ENCODE peak calls at places on chromosome 17, in ten cellular contexts. G is IMR-90, E is kidney epithelial cell, M is AG10803, T is HFF-Myc, X is endodermal cell, D is heart right ventricle, I is cardiac fibroblast, P is colonic mucosa, V is cardiac muscle cell. Y is an unnamed sample.

GRCh38 chr17:68346448-68346847 is 55.2 kb downstream of the ARSG start:
- DNase-seq in G (no peak), E (no peak), M (no peak), T (no peak), X (no peak), D (no peak), I (no peak), P (peak), V (no peak), Y (no peak)

GRCh38 chr17:73342057-73342522 is 30.3 kb upstream of the CDC42EP4 start:
- DNase-seq in G (peak), E (peak), M (peak), T (peak), X (peak), D (peak), I (peak), P (peak), V (peak), Y (no peak)

GRCh38 chr17:38799501-38800236 is at the start of gene PIP4K2B:
- DNase-seq in G (peak), E (peak), M (peak), T (peak), X (peak), D (peak), I (peak), P (peak), V (peak), Y (peak)

GRCh38 chr17:65910836-65911235 is 281.1 kb downstream of the CEP112 start:
- DNase-seq in G (no peak), E (no peak), M (no peak), T (no peak), X (no peak), D (no peak), I (no peak), P (no peak), V (no peak), Y (no peak)

GRCh38 chr17:13545941-13546340 is 55.8 kb downstream of the HS3ST3A1 start:
- DNase-seq in G (no peak), E (no peak), M (no peak), T (no peak), X (peak), D (no peak), I (no peak), P (no peak), V (no peak), Y (no peak)

GRCh38 chr17:69057280-69057679 is 3.4 kb downstream of the ABCA9 start:
- DNase-seq in G (no peak), E (no peak), M (no peak), T (no peak), X (no peak), D (no peak), I (no peak), P (no peak), V (no peak), Y (no peak)

GRCh38 chr17:78839173-78839761 is 1.3 kb downstream of the USP36 start:
- DNase-seq in G (peak), E (no peak), M (peak), T (no peak), X (no peak), D (no peak), I (peak), P (no peak), V (no peak), Y (no peak)

GRCh38 chr17:44193326-44194084 is 6.2 kb downstream of the ATXN7L3 start:
- DNase-seq in G (no peak), E (no peak), M (no peak), T (no peak), X (no peak), D (no peak), I (no peak), P (no peak), V (no peak), Y (no peak)

GRCh38 chr17:50027639-50028206 is 28.2 kb upstream of the ITGA3 start:
- DNase-seq in G (peak), E (peak), M (peak), T (peak), X (peak), D (peak), I (peak), P (peak), V (peak), Y (no peak)

GRCh38 chr17:58268774-58269556 is 11.8 kb downstream of the MPO start:
- DNase-seq in G (no peak), E (no peak), M (no peak), T (no peak), X (peak), D (no peak), I (no peak), P (no peak), V (no peak), Y (no peak)

GRCh38 chr17:7114875-7115614 is 423 bp upstream of the ASGR2 start:
- DNase-seq in G (no peak), E (no peak), M (no peak), T (no peak), X (no peak), D (no peak), I (no peak), P (no peak), V (peak), Y (no peak)

GRCh38 chr17:45043268-45043681 is 8.2 kb downstream of the DCAKD start:
- DNase-seq in G (no peak), E (no peak), M (peak), T (no peak), X (no peak), D (no peak), I (no peak), P (no peak), V (no peak), Y (peak)

GRCh38 chr17:44787271-44787940 is 28.6 kb downstream of the ADAM11 start:
- DNase-seq in G (no peak), E (no peak), M (no peak), T (no peak), X (peak), D (no peak), I (no peak), P (peak), V (no peak), Y (no peak)

GRCh38 chr17:80359422-80360110 is 55.4 kb upstream of the ENDOV start:
- DNase-seq in G (no peak), E (no peak), M (no peak), T (no peak), X (no peak), D (no peak), I (no peak), P (no peak), V (peak), Y (no peak)

GRCh38 chr17:77834170-77835115 is 124.1 kb upstream of the TNRC6C start:
- DNase-seq in G (peak), E (peak), M (peak), T (no peak), X (peak), D (peak), I (peak), P (no peak), V (peak), Y (no peak)

GRCh38 chr17:44363613-44364159 is at the start of gene FAM171A2:
- DNase-seq in G (peak), E (no peak), M (peak), T (no peak), X (peak), D (no peak), I (peak), P (no peak), V (peak), Y (no peak)

GRCh38 chr17:46943218-46943510 is 20.2 kb downstream of the GOSR2 start:
- DNase-seq in G (no peak), E (no peak), M (no peak), T (no peak), X (no peak), D (no peak), I (no peak), P (no peak), V (no peak), Y (no peak)

GRCh38 chr17:46944931-46945330 is 22.0 kb downstream of the GOSR2 start:
- DNase-seq in G (no peak), E (no peak), M (no peak), T (no peak), X (peak), D (no peak), I (no peak), P (no peak), V (no peak), Y (peak)

GRCh38 chr17:46943511-46944393 is 20.8 kb downstream of the GOSR2 start:
- DNase-seq in G (peak), E (no peak), M (no peak), T (no peak), X (peak), D (no peak), I (peak), P (no peak), V (peak), Y (no peak)

GRCh38 chr17:46942441-46943217 is 19.7 kb downstream of the GOSR2 start:
- DNase-seq in G (peak), E (no peak), M (peak), T (peak), X (peak), D (peak), I (peak), P (peak), V (peak), Y (no peak)

DNA sequence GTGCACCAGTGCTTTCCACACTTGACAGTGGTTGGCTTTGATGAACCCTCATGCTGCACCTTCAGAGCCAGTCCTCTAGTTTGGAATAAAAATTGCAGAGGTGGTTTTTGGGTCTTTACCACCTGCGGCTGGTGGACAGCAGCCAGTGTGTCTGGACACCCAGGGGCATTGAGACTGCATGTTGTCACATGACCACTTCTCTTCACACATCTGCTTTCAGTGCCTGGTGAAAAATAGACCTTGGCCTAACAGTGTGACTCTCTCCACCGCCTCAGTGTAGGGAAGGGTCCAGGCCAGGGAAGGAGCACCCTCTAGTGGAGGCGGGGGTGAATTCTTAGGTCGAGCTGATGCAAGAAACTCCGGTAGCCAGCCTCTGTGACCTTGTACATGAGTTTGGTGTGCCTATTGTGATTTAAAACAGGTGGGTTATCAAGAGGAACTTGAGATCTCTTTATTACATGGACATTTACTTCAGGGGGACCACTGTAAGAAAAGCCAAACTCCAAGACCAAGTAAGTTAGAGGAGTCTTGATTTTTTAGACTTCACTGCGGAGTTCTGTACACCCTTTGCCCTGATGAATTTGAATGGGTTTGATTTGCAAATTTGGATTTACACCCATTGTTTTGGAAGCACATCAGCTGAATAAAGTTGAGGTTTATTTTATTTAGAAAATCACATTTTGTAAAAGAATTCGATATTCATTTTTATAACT is 17.9 kb downstream of the GOSR2 start:
- DNase-seq in G (peak), E (no peak), M (peak), T (peak), X (peak), D (peak), I (peak), P (peak), V (peak), Y (no peak)
- TF ChIP-seq CTCF in G (peak), E (peak), M (peak), T (peak), X (peak), D (peak), I (peak), P (peak), V (peak), Y (peak)

DNA sequence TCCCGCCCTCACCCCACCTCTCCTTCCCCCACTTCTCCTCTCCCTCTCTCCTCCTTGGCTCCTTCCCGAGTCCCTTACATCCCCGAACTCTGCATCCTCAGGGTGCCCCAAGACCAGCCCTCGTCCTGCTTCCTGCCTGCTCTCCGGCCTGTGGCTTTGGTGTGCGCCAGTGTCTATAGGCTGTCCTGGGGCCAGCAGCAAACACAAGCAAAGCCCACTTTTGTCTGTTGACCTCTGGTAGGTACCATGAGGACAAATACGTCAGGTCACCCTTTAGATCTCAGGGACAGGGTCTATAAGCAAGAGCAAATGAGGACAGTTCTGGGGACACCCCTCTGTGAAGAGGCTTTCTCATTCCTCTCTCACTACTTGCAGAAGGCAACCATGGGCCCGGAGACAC is 327 bp upstream of the COPZ2 start:
- DNase-seq in G (no peak), E (no peak), M (peak), T (no peak), X (peak), D (no peak), I (no peak), P (no peak), V (no peak), Y (no peak)
- H3K4me3 ChIP-seq in G (peak), E (peak), M (peak), T (peak), X (no peak), D (peak), I (peak), P (no peak), V (peak), Y (no peak)

GRCh38 chr17:17849863-17850373 is 13.1 kb upstream of the SREBF1 start:
- DNase-seq in G (peak), E (no peak), M (peak), T (no peak), X (peak), D (peak), I (peak), P (no peak), V (peak), Y (no peak)
- TF ChIP-seq CTCF in G (peak), E (peak), M (peak), T (peak), X (no peak), D (peak), I (peak), P (no peak), V (peak), Y (no peak)

GRCh38 chr17:55198690-55199370 is 65.9 kb upstream of the HLF start:
- DNase-seq in G (no peak), E (no peak), M (peak), T (no peak), X (no peak), D (no peak), I (no peak), P (no peak), V (no peak), Y (no peak)
- H3K4me3 ChIP-seq in G (no peak), E (no peak), M (no peak), T (no peak), X (no peak), D (no peak), I (no peak), P (no peak), V (no peak), Y (no peak)

GRCh38 chr17:43079578-43080302 is 45.4 kb downstream of the BRCA1 start:
- DNase-seq in G (no peak), E (no peak), M (no peak), T (no peak), X (no peak), D (no peak), I (no peak), P (peak), V (no peak), Y (no peak)

GRCh38 chr17:43090022-43090421 is 35.1 kb downstream of the BRCA1 start:
- DNase-seq in G (no peak), E (no peak), M (no peak), T (no peak), X (no peak), D (no peak), I (no peak), P (no peak), V (no peak), Y (no peak)

GRCh38 chr17:43085489-43085888 is 39.7 kb downstream of the BRCA1 start:
- DNase-seq in G (peak), E (peak), M (no peak), T (peak), X (no peak), D (no peak), I (peak), P (no peak), V (peak), Y (no peak)
- TF ChIP-seq CTCF in G (peak), E (peak), M (no peak), T (no peak), X (peak), D (no peak), I (no peak), P (no peak), V (no peak), Y (no peak)

Y was measured in LNCaP clone FGC.